ENCODE peak calls at places on chromosomes 11 and 22, in nine cellular contexts. C, J, G, D, W, F, I, U and M are unnamed samples.

GRCh38 chr11:91209751-91210150 is 986.9 kb upstream of the CHORDC1 start:
- DNase-seq in C (no peak), J (no peak), G (no peak), D (no peak), W (no peak), F (no peak), I (no peak), U (no peak), M (no peak)

GRCh38 chr22:41697126-41697775 is 2.1 kb upstream of the MEI1 start:
- DNase-seq in C (peak; percentile 92), J (peak; percentile 93), G (peak; percentile 79), D (peak; percentile 95), W (peak; percentile 92), F (peak; percentile 87), I (peak; percentile 100), U (peak; percentile 61), M (peak; percentile 81)

GRCh38 chr11:2383823-2384722 is 7.0 kb downstream of the CD81 start:
- DNase-seq in C (no peak), J (peak; percentile 71), G (no peak), D (no peak), W (peak; percentile 75), F (peak; percentile 39), I (no peak), U (peak; percentile 55), M (no peak)

GRCh38 chr11:105244157-105244820 is 104.7 kb upstream of the CARD18 start:
- DNase-seq in C (no peak), J (no peak), G (peak; percentile 71), D (no peak), W (no peak), F (peak; percentile 93), I (no peak), U (peak; percentile 73), M (no peak)

GRCh38 chr11:60939301-60939700 is 12.7 kb downstream of the SLC15A3 start:
- DNase-seq in C (no peak), J (no peak), G (no peak), D (no peak), W (no peak), F (no peak), I (no peak), U (no peak), M (no peak)

GRCh38 chr22:48320671-48321515 is 1506.8 kb downstream of the BRD1 start:
- DNase-seq in C (no peak), J (no peak), G (no peak), D (no peak), W (peak; percentile 23), F (no peak), I (no peak), U (no peak), M (no peak)

GRCh38 chr11:3671334-3672254 is at the start of gene CHRNA10:
- DNase-seq in C (no peak), J (no peak), G (no peak), D (no peak), W (no peak), F (no peak), I (no peak), U (no peak), M (no peak)

GRCh38 chr11:110318638-110319404 is 22.4 kb upstream of the RDX start:
- DNase-seq in C (no peak), J (no peak), G (no peak), D (no peak), W (no peak), F (no peak), I (no peak), U (no peak), M (no peak)

GRCh38 chr11:108369064-108369463 is 98.3 kb downstream of the C11orf65 start:
- DNase-seq in C (no peak), J (no peak), G (no peak), D (no peak), W (no peak), F (no peak), I (no peak), U (no peak), M (no peak)

GRCh38 chr11:119094816-119095065 is 6.9 kb downstream of the DPAGT1 start:
- DNase-seq in C (peak; percentile 36), J (peak; percentile 82), G (no peak), D (peak; percentile 60), W (no peak), F (peak; percentile 93), I (peak; percentile 90), U (peak; percentile 34), M (no peak)

GRCh38 chr22:48780597-48781277 is 1046.9 kb downstream of the BRD1 start:
- DNase-seq in C (no peak), J (no peak), G (no peak), D (no peak), W (no peak), F (no peak), I (no peak), U (no peak), M (no peak)

GRCh38 chr11:18392434-18393321 is 1.7 kb upstream of the LDHA start:
- DNase-seq in C (no peak), J (no peak), G (no peak), D (no peak), W (no peak), F (peak; percentile 13), I (no peak), U (no peak), M (no peak)

GRCh38 chr22:23183107-23183698 is 2.9 kb downstream of the BCR start:
- DNase-seq in C (no peak), J (no peak), G (no peak), D (peak; percentile 27), W (no peak), F (peak; percentile 75), I (peak; percentile 72), U (no peak), M (no peak)

GRCh38 chr11:128551641-128552335 is 35.6 kb downstream of the ETS1 start:
- DNase-seq in C (no peak), J (no peak), G (no peak), D (no peak), W (no peak), F (no peak), I (no peak), U (no peak), M (no peak)

GRCh38 chr11:63445720-63446119 is 45.2 kb downstream of the PLAAT5 start:
- DNase-seq in C (no peak), J (no peak), G (no peak), D (no peak), W (no peak), F (peak; percentile 67), I (no peak), U (peak; percentile 22), M (no peak)

GRCh38 chr11:72769680-72770079 is 17.5 kb upstream of the ARAP1 start:
- DNase-seq in C (no peak), J (no peak), G (no peak), D (no peak), W (no peak), F (no peak), I (no peak), U (no peak), M (no peak)

GRCh38 chr22:20434264-20434751 is 3.3 kb downstream of the SCARF2 start:
- DNase-seq in C (no peak), J (no peak), G (no peak), D (no peak), W (peak; percentile 23), F (no peak), I (peak; percentile 30), U (no peak), M (no peak)

GRCh38 chr22:21108379-21109115 is 62.8 kb downstream of the LRRC74B start:
- DNase-seq in C (no peak), J (no peak), G (peak; percentile 13), D (no peak), W (no peak), F (peak; percentile 29), I (no peak), U (no peak), M (no peak)

GRCh38 chr11:120807414-120808150 is 216.3 kb upstream of the TBCEL start:
- DNase-seq in C (no peak), J (no peak), G (peak; percentile 71), D (no peak), W (no peak), F (peak; percentile 88), I (no peak), U (peak; percentile 76), M (no peak)

GRCh38 chr22:24402460-24403192 is 24.8 kb upstream of the ADORA2A start:
- DNase-seq in C (no peak), J (peak; percentile 91), G (peak; percentile 81), D (peak; percentile 8), W (no peak), F (peak; percentile 92), I (peak; percentile 66), U (peak; percentile 67), M (no peak)

GRCh38 chr11:29310016-29310415 is 706.8 kb downstream of the KCNA4 start:
- DNase-seq in C (no peak), J (no peak), G (no peak), D (no peak), W (no peak), F (peak; percentile 79), I (no peak), U (peak; percentile 14), M (no peak)

GRCh38 chr11:134639586-134640330 is 227.7 kb upstream of the B3GAT1 start:
- DNase-seq in C (no peak), J (peak; percentile 85), G (no peak), D (no peak), W (no peak), F (no peak), I (no peak), U (peak; percentile 50), M (no peak)

GRCh38 chr11:122707111-122707510 is 51.6 kb downstream of the UBASH3B start:
- DNase-seq in C (no peak), J (no peak), G (no peak), D (no peak), W (no peak), F (peak; percentile 24), I (no peak), U (no peak), M (no peak)

GRCh38 chr11:115929618-115930129 is 425.5 kb upstream of the CADM1 start:
- DNase-seq in C (no peak), J (no peak), G (no peak), D (no peak), W (no peak), F (no peak), I (no peak), U (no peak), M (no peak)

GRCh38 chr11:60951611-60951908 is 416 bp downstream of the SLC15A3 start:
- DNase-seq in C (no peak), J (no peak), G (no peak), D (no peak), W (no peak), F (no peak), I (no peak), U (no peak), M (no peak)

GRCh38 chr11:64744544-64745218 is 739 bp upstream of the RASGRP2 start:
- DNase-seq in C (no peak), J (no peak), G (no peak), D (no peak), W (peak; percentile 68), F (no peak), I (no peak), U (no peak), M (peak; percentile 55)

GRCh38 chr22:40637181-40638150 is 947 bp upstream of the MRTFA start:
- DNase-seq in C (peak; percentile 42), J (peak; percentile 53), G (no peak), D (peak; percentile 38), W (peak; percentile 66), F (peak; percentile 79), I (peak; percentile 65), U (no peak), M (peak; percentile 33)

GRCh38 chr22:40714514-40714966 is 35.3 kb downstream of the MCHR1 start:
- DNase-seq in C (no peak), J (no peak), G (peak; percentile 78), D (no peak), W (no peak), F (peak; percentile 53), I (no peak), U (no peak), M (no peak)

GRCh38 chr11:98874050-98874449 is 146.7 kb upstream of the CNTN5 start:
- DNase-seq in C (no peak), J (no peak), G (no peak), D (no peak), W (no peak), F (no peak), I (no peak), U (no peak), M (no peak)